ENCODE peak calls at places on chromosomes 12 and 14, in ten cellular contexts. E, M, V, X, J, S, O, R, B and C are unnamed samples.

GRCh38 chr14:77140937-77141591 is 527 bp downstream of the ZDHHC22 start:
- DNase-seq in E (no peak), M (no peak), V (no peak), X (peak), J (peak), S (no peak), O (no peak), R (peak), B (no peak), C (no peak)

GRCh38 chr12:64171715-64172114 is 50.4 kb downstream of the KICS2 start:
- DNase-seq in E (peak), M (no peak), V (no peak), X (no peak), J (peak), S (no peak), O (no peak), R (no peak), B (no peak), C (no peak)

GRCh38 chr14:103427485-103428443 is 42.5 kb downstream of the MARK3 start:
- DNase-seq in E (no peak), M (peak), V (no peak), X (peak), J (no peak), S (no peak), O (no peak), R (peak), B (no peak), C (peak)

GRCh38 chr14:53347046-53347445 is 193.9 kb upstream of the DDHD1 start:
- DNase-seq in E (no peak), M (no peak), V (no peak), X (no peak), J (no peak), S (no peak), O (no peak), R (no peak), B (no peak), C (no peak)

GRCh38 chr12:51621155-51621922 is 30.3 kb downstream of the SCN8A start:
- DNase-seq in E (no peak), M (no peak), V (no peak), X (peak), J (no peak), S (no peak), O (peak), R (no peak), B (no peak), C (no peak)

GRCh38 chr12:71197460-71197859 is 39.7 kb upstream of the TSPAN8 start:
- DNase-seq in E (no peak), M (no peak), V (no peak), X (no peak), J (no peak), S (no peak), O (no peak), R (no peak), B (no peak), C (no peak)

GRCh38 chr12:48826209-48826855 is 8.0 kb downstream of the CACNB3 start:
- DNase-seq in E (no peak), M (no peak), V (no peak), X (no peak), J (no peak), S (no peak), O (no peak), R (no peak), B (no peak), C (no peak)

GRCh38 chr12:15698377-15698867 is 90.8 kb downstream of the EPS8 start:
- DNase-seq in E (no peak), M (no peak), V (no peak), X (peak), J (no peak), S (no peak), O (no peak), R (peak), B (no peak), C (no peak)

GRCh38 chr12:117622087-117622486 is 260.7 kb upstream of the NOS1 start:
- DNase-seq in E (no peak), M (no peak), V (no peak), X (no peak), J (no peak), S (no peak), O (peak), R (no peak), B (no peak), C (no peak)

GRCh38 chr12:73547421-73547820 is 990.2 kb upstream of the ATXN7L3B start:
- DNase-seq in E (no peak), M (no peak), V (no peak), X (no peak), J (no peak), S (no peak), O (no peak), R (no peak), B (no peak), C (no peak)

GRCh38 chr14:104542871-104543830 is 36.4 kb upstream of the C14orf180 start:
- DNase-seq in E (no peak), M (no peak), V (no peak), X (no peak), J (no peak), S (no peak), O (no peak), R (no peak), B (no peak), C (no peak)

GRCh38 chr14:64704743-64705405 is 650 bp downstream of the PLEKHG3 start:
- DNase-seq in E (no peak), M (no peak), V (no peak), X (no peak), J (no peak), S (no peak), O (no peak), R (peak), B (no peak), C (peak)

GRCh38 chr12:128693115-128693514 is 130.6 kb downstream of the SLC15A4 start:
- DNase-seq in E (no peak), M (no peak), V (no peak), X (no peak), J (no peak), S (no peak), O (no peak), R (no peak), B (no peak), C (no peak)

GRCh38 chr12:7916936-7917335 is 19.1 kb downstream of the SLC2A3 start:
- DNase-seq in E (no peak), M (no peak), V (no peak), X (no peak), J (no peak), S (no peak), O (no peak), R (no peak), B (no peak), C (no peak)

GRCh38 chr12:7917392-7918267 is 18.4 kb downstream of the SLC2A3 start:
- DNase-seq in E (no peak), M (no peak), V (no peak), X (no peak), J (no peak), S (no peak), O (no peak), R (no peak), B (no peak), C (no peak)

GRCh38 chr12:7915911-7916403 is 20.0 kb downstream of the SLC2A3 start:
- DNase-seq in E (no peak), M (no peak), V (no peak), X (no peak), J (no peak), S (no peak), O (no peak), R (no peak), B (no peak), C (no peak)
- H3K4me3 ChIP-seq in E (no peak), M (no peak), V (no peak), X (no peak), J (no peak), S (no peak), O (peak), R (no peak), B (no peak), C (no peak)

DNA sequence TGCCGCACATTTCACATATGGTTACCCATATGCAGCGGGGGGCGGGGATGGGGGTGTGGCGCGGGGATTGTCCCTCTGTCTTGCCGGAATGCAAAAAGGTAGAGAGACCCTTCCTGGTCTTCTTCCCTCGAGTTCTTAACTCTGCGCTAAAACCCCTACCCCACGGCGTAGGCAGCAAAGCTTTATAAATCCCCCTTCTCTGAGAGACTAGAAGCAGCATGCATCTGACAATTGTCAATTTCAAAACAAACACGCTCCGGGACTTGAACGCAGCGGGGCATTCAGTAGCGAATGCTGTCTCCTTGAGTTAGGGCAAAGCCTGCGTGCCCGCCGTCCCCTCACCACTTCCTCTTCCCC is 1.8 kb downstream of the PRMT8 start:
- DNase-seq in E (no peak), M (no peak), V (no peak), X (no peak), J (no peak), S (no peak), O (no peak), R (no peak), B (no peak), C (no peak)
- H3K4me3 ChIP-seq in E (no peak), M (no peak), V (no peak), X (no peak), J (no peak), S (peak), O (no peak), R (peak), B (peak), C (no peak)

GRCh38 chr12:104462325-104462724 is 5.6 kb downstream of the CHST11 start:
- DNase-seq in E (no peak), M (no peak), V (no peak), X (no peak), J (no peak), S (no peak), O (no peak), R (no peak), B (no peak), C (no peak)

GRCh38 chr12:104460041-104460757 is 3.5 kb downstream of the CHST11 start:
- DNase-seq in E (no peak), M (no peak), V (no peak), X (no peak), J (no peak), S (no peak), O (no peak), R (no peak), B (no peak), C (no peak)

GRCh38 chr12:104462931-104463339 is 6.2 kb downstream of the CHST11 start:
- DNase-seq in E (no peak), M (no peak), V (peak), X (peak), J (no peak), S (no peak), O (no peak), R (no peak), B (no peak), C (no peak)

GRCh38 chr12:104459556-104459909 is 2.8 kb downstream of the CHST11 start:
- DNase-seq in E (no peak), M (no peak), V (no peak), X (no peak), J (no peak), S (no peak), O (no peak), R (no peak), B (no peak), C (no peak)

DNA sequence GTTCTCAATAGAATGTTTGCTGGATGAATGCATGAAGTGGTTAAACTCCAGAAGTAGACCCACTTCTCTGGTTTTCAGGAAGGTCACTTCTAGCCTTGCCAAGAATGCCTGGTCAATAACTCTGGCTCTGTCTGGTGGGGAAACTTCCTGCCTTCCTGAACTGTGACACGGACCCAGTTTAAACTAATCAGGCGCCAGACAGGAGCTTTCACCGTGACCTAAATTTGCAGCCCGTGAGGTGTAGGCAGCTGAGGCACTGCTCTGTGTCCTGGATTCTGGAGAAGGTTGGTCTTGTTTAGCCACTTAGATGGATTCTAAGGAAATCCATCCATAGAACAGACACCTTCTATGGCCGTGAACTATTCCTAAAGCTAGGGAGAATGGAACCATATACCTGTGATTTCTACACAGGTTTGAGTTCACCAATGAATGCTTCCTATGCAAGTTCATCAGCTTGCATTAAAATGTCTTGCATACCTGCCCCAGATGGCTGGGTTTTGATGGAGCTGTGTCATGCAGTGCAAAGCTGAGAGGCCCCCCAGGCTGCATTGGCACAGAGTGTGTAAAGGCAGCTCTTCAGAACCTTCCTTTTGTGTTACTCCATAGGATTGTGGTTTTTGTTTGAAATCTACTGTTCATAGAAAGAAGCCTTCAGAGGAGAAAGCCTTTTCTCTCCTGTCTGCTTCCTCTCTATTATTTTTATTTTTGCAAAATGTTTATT is 4.4 kb downstream of the CHST11 start:
- DNase-seq in E (no peak), M (peak), V (no peak), X (no peak), J (no peak), S (no peak), O (no peak), R (no peak), B (no peak), C (no peak)
- H3K4me3 ChIP-seq in E (no peak), M (peak), V (peak), X (no peak), J (no peak), S (no peak), O (no peak), R (no peak), B (no peak), C (no peak)

GRCh38 chr12:20370841-20371240 is 2.5 kb downstream of the PDE3A start:
- DNase-seq in E (no peak), M (no peak), V (no peak), X (no peak), J (no peak), S (no peak), O (no peak), R (no peak), B (no peak), C (no peak)

GRCh38 chr12:20370001-20370381 is 1.7 kb downstream of the PDE3A start:
- DNase-seq in E (no peak), M (no peak), V (no peak), X (peak), J (peak), S (peak), O (no peak), R (peak), B (peak), C (peak)

GRCh38 chr12:20368653-20369163 is 371 bp downstream of the PDE3A start:
- DNase-seq in E (no peak), M (no peak), V (peak), X (peak), J (peak), S (peak), O (no peak), R (peak), B (peak), C (peak)

GRCh38 chr12:20367731-20368652 is at the start of gene PDE3A:
- DNase-seq in E (no peak), M (no peak), V (peak), X (peak), J (peak), S (peak), O (no peak), R (peak), B (peak), C (peak)

DNA sequence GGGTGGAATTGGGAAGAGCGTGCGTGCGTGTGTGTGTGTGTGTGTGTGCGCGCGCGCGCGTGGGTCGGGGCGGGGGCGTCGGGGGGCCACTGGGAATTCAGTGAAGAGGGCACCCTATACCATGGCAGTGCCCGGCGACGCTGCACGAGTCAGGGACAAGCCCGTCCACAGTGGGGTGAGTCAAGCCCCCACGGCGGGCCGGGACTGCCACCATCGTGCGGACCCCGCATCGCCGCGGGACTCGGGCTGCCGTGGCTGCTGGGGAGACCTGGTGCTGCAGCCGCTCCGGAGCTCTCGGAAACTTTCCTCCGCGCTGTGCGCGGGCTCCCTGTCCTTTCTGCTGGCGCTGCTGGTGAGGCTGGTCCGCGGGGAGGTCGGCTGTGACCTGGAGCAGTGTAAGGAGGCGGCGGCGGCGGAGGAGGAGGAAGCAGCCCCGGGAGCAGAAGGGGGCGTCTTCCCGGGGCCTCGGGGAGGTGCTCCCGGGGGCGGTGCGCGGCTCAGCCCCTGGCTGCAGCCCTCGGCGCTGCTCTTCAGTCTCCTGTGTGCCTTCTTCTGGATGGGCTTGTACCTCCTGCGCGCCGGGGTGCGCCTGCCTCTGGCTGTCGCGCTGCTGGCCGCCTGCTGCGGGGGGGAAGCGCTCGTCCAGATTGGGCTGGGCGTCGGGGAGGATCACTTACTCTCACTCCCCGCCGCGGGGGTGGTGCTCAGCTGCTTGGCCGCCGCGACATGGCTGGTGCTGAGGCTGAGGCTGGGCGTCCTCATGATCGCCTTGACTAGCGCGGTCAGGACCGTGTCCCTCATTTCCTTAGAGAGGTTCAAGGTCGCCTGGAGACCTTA is 1.0 kb downstream of the PDE3A start:
- DNase-seq in E (no peak), M (no peak), V (peak), X (peak), J (peak), S (peak), O (no peak), R (peak), B (peak), C (peak)
- H3K4me3 ChIP-seq in E (no peak), M (no peak), V (no peak), X (peak), J (peak), S (peak), O (peak), R (peak), B (peak), C (peak)

GRCh38 chr12:108772896-108773797 is 41.8 kb upstream of the CORO1C start:
- DNase-seq in E (no peak), M (no peak), V (no peak), X (no peak), J (no peak), S (no peak), O (no peak), R (no peak), B (no peak), C (no peak)
- H3K4me3 ChIP-seq in E (no peak), M (no peak), V (no peak), X (no peak), J (no peak), S (no peak), O (no peak), R (no peak), B (no peak), C (no peak)

GRCh38 chr12:53344487-53344823 is 8.3 kb upstream of the SP7 start:
- DNase-seq in E (no peak), M (no peak), V (no peak), X (no peak), J (no peak), S (no peak), O (no peak), R (no peak), B (no peak), C (no peak)
- H3K4me3 ChIP-seq in E (no peak), M (no peak), V (peak), X (peak), J (peak), S (peak), O (peak), R (peak), B (peak), C (peak)

DNA sequence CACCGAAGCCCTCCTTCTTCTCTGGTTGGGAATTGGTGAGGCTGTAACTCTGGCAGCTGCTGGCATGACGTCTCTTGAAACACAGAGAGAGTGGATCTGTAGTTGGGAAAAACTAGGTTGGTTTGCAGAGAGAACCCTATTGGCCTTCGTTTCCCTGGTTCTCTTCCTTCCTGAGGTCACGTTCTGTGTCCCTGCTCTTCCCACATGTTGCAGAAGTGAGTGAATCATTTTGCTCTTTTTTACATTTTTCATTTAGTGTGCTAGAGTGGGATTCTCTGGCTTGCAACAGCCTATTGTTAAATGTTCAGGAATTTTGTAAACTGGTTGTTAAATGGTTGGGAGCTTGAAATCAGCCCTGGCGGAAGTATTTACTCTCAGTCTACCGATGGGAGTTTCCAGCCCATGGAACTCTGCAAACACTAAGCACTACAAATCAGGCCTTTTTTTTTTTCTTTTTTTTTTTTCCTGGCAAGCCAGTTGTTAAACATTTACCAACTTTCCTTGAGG is 26.8 kb upstream of the CKAP4 start:
- DNase-seq in E (peak), M (no peak), V (no peak), X (no peak), J (no peak), S (no peak), O (no peak), R (no peak), B (no peak), C (peak)
- H3K4me3 ChIP-seq in E (peak), M (no peak), V (no peak), X (no peak), J (no peak), S (no peak), O (no peak), R (no peak), B (no peak), C (no peak)

DNA sequence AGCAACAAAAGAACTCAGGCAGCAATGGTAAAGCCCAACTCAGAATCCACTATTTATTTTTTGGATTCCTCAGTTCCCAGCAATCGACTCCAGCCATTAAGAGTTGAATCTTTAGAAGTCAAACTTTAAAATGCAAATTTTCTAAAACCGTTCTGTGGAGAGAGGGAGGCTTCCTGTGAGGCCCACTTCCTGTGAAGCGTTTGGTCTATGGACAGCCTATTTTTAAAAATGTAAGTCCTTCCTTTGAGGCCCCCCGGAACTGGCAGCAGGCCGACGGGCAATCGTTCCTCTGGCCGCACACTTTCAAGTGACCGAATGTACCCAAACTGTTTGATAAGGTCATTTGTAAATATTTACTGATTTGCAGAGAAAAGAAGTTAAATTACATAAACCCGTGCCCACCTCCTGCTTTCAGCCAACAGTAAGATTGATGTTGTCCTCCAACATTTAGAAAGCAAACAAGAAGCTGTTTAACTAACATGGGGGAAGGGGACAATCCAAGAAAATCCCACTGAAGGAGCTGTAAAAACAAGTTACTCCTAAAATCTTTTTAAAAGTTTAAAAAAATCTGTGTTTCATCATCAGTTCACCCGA is 65.6 kb downstream of the FOXN3 start:
- DNase-seq in E (peak), M (peak), V (peak), X (peak), J (no peak), S (peak), O (no peak), R (peak), B (no peak), C (no peak)
- H3K4me3 ChIP-seq in E (no peak), M (peak), V (peak), X (no peak), J (no peak), S (no peak), O (no peak), R (peak), B (peak), C (no peak)